ENCODE peak calls at places on chromosomes 13 and 19, in six cellular contexts. Q is neuronal stem cell, R is right lobe of liver, M is aorta, O is adipocyte, S is adrenal gland. V is an unnamed sample.

GRCh38 chr13:24007979-24008620 is 110.8 kb upstream of the C1QTNF9B start:
- DNase-seq in Q (no peak), R (no peak), M (no peak), O (no peak), S (no peak), V (no peak)

GRCh38 chr19:43779147-43779819 is 1.5 kb downstream of the KCNN4 start:
- DNase-seq in Q (no peak), R (no peak), M (no peak), O (no peak), S (no peak), V (peak; percentile 84)

GRCh38 chr13:35479691-35480090 is 3.2 kb upstream of the MAB21L1 start:
- DNase-seq in Q (no peak), R (no peak), M (no peak), O (peak; percentile 14), S (no peak), V (no peak)

GRCh38 chr19:50430888-50431342 is 1.8 kb upstream of the MYBPC2 start:
- DNase-seq in Q (no peak), R (no peak), M (no peak), O (no peak), S (no peak), V (no peak)

GRCh38 chr13:97319088-97319487 is 97.0 kb downstream of the MBNL2 start:
- DNase-seq in Q (no peak), R (no peak), M (no peak), O (no peak), S (peak; percentile 48), V (no peak)

GRCh38 chr13:30097089-30097488 is 210.3 kb downstream of the KATNAL1 start:
- DNase-seq in Q (no peak), R (no peak), M (no peak), O (no peak), S (no peak), V (no peak)

GRCh38 chr13:18233783-18234299 is 947.8 kb downstream of the TUBA3C start:
- DNase-seq in Q (no peak), R (no peak), M (no peak), O (no peak), S (no peak), V (no peak)

GRCh38 chr13:24287748-24288287 is 21.6 kb upstream of the C1QTNF9 start:
- DNase-seq in Q (no peak), R (no peak), M (no peak), O (no peak), S (no peak), V (no peak)

GRCh38 chr13:99191336-99191899 is 9.2 kb upstream of the UBAC2 start:
- DNase-seq in Q (no peak), R (no peak), M (no peak), O (no peak), S (no peak), V (no peak)

GRCh38 chr13:99176309-99177276 is 24.1 kb upstream of the UBAC2 start:
- DNase-seq in Q (peak; percentile 59), R (peak; percentile 66), M (peak; percentile 87), O (peak; percentile 84), S (peak; percentile 76), V (peak; percentile 73)

GRCh38 chr13:114074671-114075315 is 57.6 kb downstream of the RASA3 start:
- DNase-seq in Q (no peak), R (no peak), M (no peak), O (no peak), S (no peak), V (peak; percentile 38)

GRCh38 chr13:109355129-109355528 is 431.3 kb downstream of the IRS2 start:
- DNase-seq in Q (no peak), R (no peak), M (no peak), O (no peak), S (no peak), V (no peak)

GRCh38 chr19:15300533-15301194 is 31.7 kb downstream of the BRD4 start:
- DNase-seq in Q (no peak), R (no peak), M (no peak), O (peak; percentile 76), S (no peak), V (no peak)

GRCh38 chr19:54431255-54431838 is 16.1 kb downstream of the TTYH1 start:
- DNase-seq in Q (no peak), R (peak; percentile 86), M (no peak), O (no peak), S (no peak), V (no peak)

GRCh38 chr19:8569066-8569761 is 8.0 kb downstream of the MYO1F start:
- DNase-seq in Q (no peak), R (peak; percentile 53), M (no peak), O (peak; percentile 81), S (no peak), V (no peak)

GRCh38 chr13:41668130-41668757 is 210.9 kb downstream of the RGCC start:
- DNase-seq in Q (peak; percentile 69), R (peak; percentile 21), M (no peak), O (peak; percentile 96), S (peak; percentile 63), V (no peak)

GRCh38 chr19:31659897-31660210 is 310.6 kb upstream of the TSHZ3 start:
- DNase-seq in Q (no peak), R (no peak), M (no peak), O (no peak), S (no peak), V (no peak)

GRCh38 chr19:1580382-1580781 is 12.3 kb upstream of the MEX3D start:
- DNase-seq in Q (no peak), R (no peak), M (no peak), O (no peak), S (no peak), V (no peak)

GRCh38 chr19:7152568-7152967 is 83.1 kb downstream of the ZNF557 start:
- DNase-seq in Q (no peak), R (peak; percentile 41), M (peak; percentile 51), O (no peak), S (no peak), V (no peak)

GRCh38 chr19:16285769-16286564 is 38.7 kb upstream of the KLF2 start:
- DNase-seq in Q (peak; percentile 8), R (no peak), M (peak; percentile 86), O (peak; percentile 5), S (no peak), V (no peak)

GRCh38 chr19:40607898-40608621 is 6.9 kb downstream of the LTBP4 start:
- DNase-seq in Q (no peak), R (no peak), M (no peak), O (no peak), S (peak; percentile 18), V (peak; percentile 55)
- H3K4me1 ChIP-seq in Q (no peaks in the 10 kb centered on the region), R (peaks cover 30% of the 10 kb centered on the region), M (no peaks in the 10 kb centered on the region), O (peaks cover 16% of the 10 kb centered on the region), S (peaks cover 41% of the 10 kb centered on the region), V (peaks cover 76% of the 10 kb centered on the region)

GRCh38 chr13:40206241-40207109 is 460.0 kb downstream of the FOXO1 start:
- DNase-seq in Q (no peak), R (no peak), M (no peak), O (no peak), S (no peak), V (no peak)
- H3K4me3 ChIP-seq in Q (no peak overlapping the region), R (no peak overlapping the region), M (no peak overlapping the region), O (no peak overlapping the region), S (no peak overlapping the region), V (no peak overlapping the region)

GRCh38 chr19:27742041-27742440 is 1470.9 kb downstream of the UQCRFS1 start:
- DNase-seq in Q (no peak), R (no peak), M (no peak), O (no peak), S (no peak), V (no peak)

GRCh38 chr19:27740396-27740795 is 1472.6 kb downstream of the UQCRFS1 start:
- DNase-seq in Q (no peak), R (no peak), M (no peak), O (no peak), S (no peak), V (no peak)

GRCh38 chr19:27741236-27741635 is 1471.7 kb downstream of the UQCRFS1 start:
- DNase-seq in Q (no peak), R (no peak), M (no peak), O (no peak), S (no peak), V (no peak)

GRCh38 chr19:27736225-27736624 is 1476.7 kb downstream of the UQCRFS1 start:
- DNase-seq in Q (no peak), R (no peak), M (no peak), O (no peak), S (no peak), V (no peak)

GRCh38 chr19:27738569-27739193 is 1474.3 kb downstream of the UQCRFS1 start:
- DNase-seq in Q (no peak), R (no peak), M (no peak), O (no peak), S (no peak), V (no peak)
- H3K9me3 ChIP-seq in Q (no peaks in the 10 kb centered on the region), R (no peaks in the 10 kb centered on the region), M (peaks cover 33% of the 10 kb centered on the region), O (no peaks in the 10 kb centered on the region), S (no peaks in the 10 kb centered on the region), V (peaks cover 48% of the 10 kb centered on the region)

DNA sequence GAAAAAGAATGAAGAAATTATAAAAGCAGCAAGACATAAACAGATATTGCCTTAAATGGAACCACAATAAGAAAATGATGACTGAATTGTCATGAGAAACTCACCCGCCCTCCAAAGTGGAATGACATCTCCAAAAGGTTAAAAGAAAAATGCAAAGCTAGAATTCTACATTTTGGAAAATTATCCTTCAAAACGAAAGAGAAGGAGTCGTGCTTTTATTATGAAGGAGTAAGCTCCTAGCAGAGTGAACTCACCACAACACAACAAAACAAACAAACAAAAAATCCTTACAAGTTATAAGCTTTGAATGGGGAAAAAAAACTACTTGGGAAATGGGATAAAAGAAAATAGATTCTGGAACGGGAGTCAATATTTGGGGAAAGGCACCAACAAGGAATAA is 6.7 kb downstream of the SIGLEC14 start:
- DNase-seq in Q (no peak), R (no peak), M (no peak), O (no peak), S (no peak), V (no peak)
- H3K4me1 ChIP-seq in Q (no peaks in the 10 kb centered on the region), R (no peaks in the 10 kb centered on the region), M (no peaks in the 10 kb centered on the region), O (no peaks in the 10 kb centered on the region), S (no peaks in the 10 kb centered on the region), V (no peaks in the 10 kb centered on the region)

DNA sequence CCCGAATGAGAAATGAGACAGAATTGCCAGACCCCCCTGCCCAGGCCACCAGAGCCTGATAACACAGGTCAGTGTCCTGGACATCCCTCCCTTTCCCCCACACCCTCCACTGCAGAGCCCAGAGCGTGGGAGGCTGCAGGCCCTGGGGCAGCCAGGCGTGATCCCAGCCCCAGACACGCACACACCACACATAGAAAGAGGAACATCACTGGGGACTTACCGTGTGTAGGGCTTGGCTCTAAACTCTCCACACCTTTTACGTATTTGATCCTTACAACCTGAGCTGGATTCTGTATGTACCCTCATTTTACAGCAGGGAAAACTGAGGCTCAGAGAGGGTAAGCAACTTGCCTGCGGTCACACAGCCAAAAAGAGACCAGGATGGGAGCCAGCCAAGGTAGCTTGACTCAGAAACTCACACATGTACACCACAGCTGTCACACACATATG is 334 bp upstream of the ANGPTL6 start:
- DNase-seq in Q (no peak), R (no peak), M (no peak), O (no peak), S (no peak), V (no peak)
- H3K4me3 ChIP-seq in Q (no peak overlapping the region), R (no peak overlapping the region), M (no peak overlapping the region), O (no peak overlapping the region), S (no peak overlapping the region), V (no peak overlapping the region)

V was measured in mucosa of descending colon.